ENCODE peak calls at places on chromosomes 11 and 22, in five cellular contexts. One of them, this sample, is unnamed.

GRCh38 chr11:409600-410471 is 5.0 kb downstream of the SIGIRR start:
- DNase-seq in AG04450: no peak
- DNase-seq in kidney epithelial cell: no peak
- DNase-seq in choroid plexus epithelial cell: no peak
- DNase-seq in ascending aorta: no peak
- DNase-seq in this sample: no peak

GRCh38 chr11:13278620-13279486 is 1.3 kb downstream of the BMAL1 start:
- DNase-seq in AG04450: no peak
- DNase-seq in kidney epithelial cell: no peak
- DNase-seq in choroid plexus epithelial cell: no peak
- DNase-seq in ascending aorta: no peak
- DNase-seq in this sample: no peak

GRCh38 chr22:43848366-43849171 is 13.7 kb downstream of the SULT4A1 start:
- DNase-seq in AG04450: no peak
- DNase-seq in kidney epithelial cell: no peak
- DNase-seq in choroid plexus epithelial cell: peak
- DNase-seq in ascending aorta: peak
- DNase-seq in this sample: no peak

GRCh38 chr22:27913162-27913741 is 5.8 kb downstream of the PITPNB start:
- DNase-seq in AG04450: no peak
- DNase-seq in kidney epithelial cell: no peak
- DNase-seq in choroid plexus epithelial cell: peak
- DNase-seq in ascending aorta: no peak
- DNase-seq in this sample: no peak

GRCh38 chr11:63687845-63688244 is 6.5 kb downstream of the RTN3 start:
- DNase-seq in AG04450: no peak
- DNase-seq in kidney epithelial cell: no peak
- DNase-seq in choroid plexus epithelial cell: no peak
- DNase-seq in ascending aorta: no peak
- DNase-seq in this sample: no peak

GRCh38 chr11:47980907-47981621 is 705 bp downstream of the PTPRJ start:
- DNase-seq in AG04450: no peak
- DNase-seq in kidney epithelial cell: no peak
- DNase-seq in choroid plexus epithelial cell: peak
- DNase-seq in ascending aorta: peak
- DNase-seq in this sample: no peak

GRCh38 chr11:117970400-117971024 is 15.7 kb upstream of the IL10RA start:
- DNase-seq in AG04450: no peak
- DNase-seq in kidney epithelial cell: no peak
- DNase-seq in choroid plexus epithelial cell: no peak
- DNase-seq in ascending aorta: no peak
- DNase-seq in this sample: no peak

GRCh38 chr11:102615894-102616432 is 9.2 kb downstream of the MMP20 start:
- DNase-seq in AG04450: no peak
- DNase-seq in kidney epithelial cell: no peak
- DNase-seq in choroid plexus epithelial cell: no peak
- DNase-seq in ascending aorta: no peak
- DNase-seq in this sample: no peak

GRCh38 chr22:22894740-22895731 is 7.4 kb downstream of the IGLL5 start:
- DNase-seq in AG04450: no peak
- DNase-seq in kidney epithelial cell: no peak
- DNase-seq in choroid plexus epithelial cell: no peak
- DNase-seq in ascending aorta: no peak
- DNase-seq in this sample: no peak

GRCh38 chr22:35386670-35387288 is 5.9 kb downstream of the HMOX1 start:
- DNase-seq in AG04450: no peak
- DNase-seq in kidney epithelial cell: no peak
- DNase-seq in choroid plexus epithelial cell: no peak
- DNase-seq in ascending aorta: no peak
- DNase-seq in this sample: no peak

GRCh38 chr11:17298302-17298701 is 21.8 kb downstream of the NUCB2 start:
- DNase-seq in AG04450: no peak
- DNase-seq in kidney epithelial cell: no peak
- DNase-seq in choroid plexus epithelial cell: no peak
- DNase-seq in ascending aorta: no peak
- DNase-seq in this sample: no peak

GRCh38 chr22:50220603-50221409 is 20.0 kb downstream of the SELENOO start:
- DNase-seq in AG04450: no peak
- DNase-seq in kidney epithelial cell: no peak
- DNase-seq in choroid plexus epithelial cell: no peak
- DNase-seq in ascending aorta: no peak
- DNase-seq in this sample: no peak

GRCh38 chr22:50222508-50222907 is 21.7 kb downstream of the SELENOO start:
- DNase-seq in AG04450: no peak
- DNase-seq in kidney epithelial cell: no peak
- DNase-seq in choroid plexus epithelial cell: no peak
- DNase-seq in ascending aorta: no peak
- DNase-seq in this sample: no peak

GRCh38 chr22:50224071-50224470 is 20.8 kb downstream of the TUBGCP6 start:
- DNase-seq in AG04450: no peak
- DNase-seq in kidney epithelial cell: no peak
- DNase-seq in choroid plexus epithelial cell: no peak
- DNase-seq in ascending aorta: no peak
- DNase-seq in this sample: no peak

GRCh38 chr22:50219800-50220602 is 19.2 kb downstream of the SELENOO start:
- DNase-seq in AG04450: no peak
- DNase-seq in kidney epithelial cell: no peak
- DNase-seq in choroid plexus epithelial cell: no peak
- DNase-seq in ascending aorta: no peak
- DNase-seq in this sample: no peak

DNA sequence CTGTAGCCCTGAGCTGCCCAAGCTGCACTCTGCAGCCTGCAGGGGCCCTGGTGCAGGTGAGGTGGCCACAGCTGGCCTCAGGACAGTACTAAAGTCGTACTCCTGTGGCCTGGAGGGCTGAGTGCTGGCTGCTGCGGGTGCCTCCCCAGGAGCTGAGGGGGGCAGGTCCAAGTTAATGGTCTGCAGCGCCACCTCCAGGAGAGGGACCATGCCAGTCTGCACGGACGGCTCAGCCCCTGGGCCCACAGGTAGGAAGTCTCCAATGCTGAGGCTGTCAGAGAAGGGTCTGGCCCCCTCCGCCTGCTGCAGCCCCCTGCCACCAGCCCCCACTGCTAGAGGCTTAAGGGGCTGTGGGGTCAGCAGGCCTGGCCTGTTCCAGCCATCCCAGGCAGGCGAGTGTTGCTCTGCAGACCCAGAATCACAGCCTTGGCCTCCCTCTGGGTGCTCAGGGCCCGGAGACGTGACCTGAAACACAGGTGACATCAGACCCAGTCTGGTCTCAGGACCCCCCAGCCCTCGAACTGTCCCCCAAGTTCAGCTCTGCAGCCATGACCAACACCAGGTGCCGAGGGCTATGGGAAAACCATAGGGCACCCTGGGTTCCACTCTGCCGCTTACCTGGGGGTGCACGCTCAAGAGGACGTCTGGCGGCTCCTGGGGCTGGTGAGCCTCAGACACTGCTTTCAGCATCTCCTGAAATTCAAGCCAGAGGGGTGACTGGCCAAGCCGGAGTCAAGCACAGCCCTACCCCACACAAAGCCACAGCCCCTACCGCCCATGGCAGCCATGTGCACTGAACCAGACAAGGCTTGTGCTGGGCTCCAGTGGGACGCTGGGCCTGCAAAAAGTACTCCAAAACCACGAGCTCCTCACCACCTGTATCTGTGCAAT is 20.8 kb downstream of the SELENOO start:
- DNase-seq in AG04450: no peak
- DNase-seq in kidney epithelial cell: no peak
- DNase-seq in choroid plexus epithelial cell: no peak
- DNase-seq in ascending aorta: no peak
- DNase-seq in this sample: no peak
- TF ChIP-seq CTCF in AG04450: no peak
- TF ChIP-seq CTCF in kidney epithelial cell: no peak
- TF ChIP-seq CTCF in choroid plexus epithelial cell: peak
- TF ChIP-seq CTCF in ascending aorta: no peak
- TF ChIP-seq CTCF in this sample: no peak

GRCh38 chr11:121249039-121249663 is 43.4 kb upstream of the SC5D start:
- DNase-seq in AG04450: no peak
- DNase-seq in kidney epithelial cell: peak
- DNase-seq in choroid plexus epithelial cell: peak
- DNase-seq in ascending aorta: no peak
- DNase-seq in this sample: peak
- H3K4me3 ChIP-seq in AG04450: no peak
- H3K4me3 ChIP-seq in kidney epithelial cell: no peak
- H3K4me3 ChIP-seq in choroid plexus epithelial cell: no peak
- H3K4me3 ChIP-seq in ascending aorta: no peak
- H3K4me3 ChIP-seq in this sample: no peak

GRCh38 chr11:133821776-133822175 is 23.5 kb downstream of the SPATA19 start:
- DNase-seq in AG04450: no peak
- DNase-seq in kidney epithelial cell: no peak
- DNase-seq in choroid plexus epithelial cell: peak
- DNase-seq in ascending aorta: no peak
- DNase-seq in this sample: no peak
- TF ChIP-seq CTCF in AG04450: no peak
- TF ChIP-seq CTCF in kidney epithelial cell: peak
- TF ChIP-seq CTCF in choroid plexus epithelial cell: peak
- TF ChIP-seq CTCF in ascending aorta: no peak
- TF ChIP-seq CTCF in this sample: peak

GRCh38 chr22:37661160-37661924 is 2.8 kb downstream of the PDXP start:
- DNase-seq in AG04450: peak
- DNase-seq in kidney epithelial cell: no peak
- DNase-seq in choroid plexus epithelial cell: peak
- DNase-seq in ascending aorta: no peak
- DNase-seq in this sample: no peak
- H3K4me3 ChIP-seq in AG04450: peak
- H3K4me3 ChIP-seq in kidney epithelial cell: no peak
- H3K4me3 ChIP-seq in choroid plexus epithelial cell: no peak
- H3K4me3 ChIP-seq in ascending aorta: no peak
- H3K4me3 ChIP-seq in this sample: no peak

DNA sequence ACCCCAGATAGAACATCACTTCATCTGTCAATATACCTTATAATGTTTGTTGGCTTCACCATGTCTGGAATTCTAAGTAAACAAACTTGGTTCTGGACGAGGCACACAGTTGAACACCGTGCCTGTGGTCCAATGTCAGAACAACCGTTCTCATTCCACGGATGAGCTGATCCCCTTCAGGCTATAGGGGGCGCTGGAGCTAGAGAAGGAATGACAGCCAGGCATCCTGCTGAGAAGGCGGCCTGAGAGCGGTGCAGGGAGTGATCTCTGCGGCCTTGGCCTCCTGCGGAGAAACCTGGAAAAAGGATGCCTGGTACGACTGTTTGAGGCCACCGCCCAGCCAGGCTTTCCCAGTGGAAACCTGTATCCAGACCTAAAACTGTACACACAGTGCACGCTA is 48.7 kb downstream of the FDX1 start:
- DNase-seq in AG04450: no peak
- DNase-seq in kidney epithelial cell: no peak
- DNase-seq in choroid plexus epithelial cell: peak
- DNase-seq in ascending aorta: no peak
- DNase-seq in this sample: no peak
- TF ChIP-seq CTCF in AG04450: no peak
- TF ChIP-seq CTCF in kidney epithelial cell: no peak
- TF ChIP-seq CTCF in choroid plexus epithelial cell: peak
- TF ChIP-seq CTCF in ascending aorta: no peak
- TF ChIP-seq CTCF in this sample: peak

GRCh38 chr11:86193297-86194095 is 51.1 kb upstream of the EED start:
- DNase-seq in AG04450: peak
- DNase-seq in kidney epithelial cell: peak
- DNase-seq in choroid plexus epithelial cell: peak
- DNase-seq in ascending aorta: peak
- DNase-seq in this sample: no peak
- H3K4me3 ChIP-seq in AG04450: no peak
- H3K4me3 ChIP-seq in kidney epithelial cell: no peak
- H3K4me3 ChIP-seq in choroid plexus epithelial cell: peak
- H3K4me3 ChIP-seq in ascending aorta: peak
- H3K4me3 ChIP-seq in this sample: peak

DNA sequence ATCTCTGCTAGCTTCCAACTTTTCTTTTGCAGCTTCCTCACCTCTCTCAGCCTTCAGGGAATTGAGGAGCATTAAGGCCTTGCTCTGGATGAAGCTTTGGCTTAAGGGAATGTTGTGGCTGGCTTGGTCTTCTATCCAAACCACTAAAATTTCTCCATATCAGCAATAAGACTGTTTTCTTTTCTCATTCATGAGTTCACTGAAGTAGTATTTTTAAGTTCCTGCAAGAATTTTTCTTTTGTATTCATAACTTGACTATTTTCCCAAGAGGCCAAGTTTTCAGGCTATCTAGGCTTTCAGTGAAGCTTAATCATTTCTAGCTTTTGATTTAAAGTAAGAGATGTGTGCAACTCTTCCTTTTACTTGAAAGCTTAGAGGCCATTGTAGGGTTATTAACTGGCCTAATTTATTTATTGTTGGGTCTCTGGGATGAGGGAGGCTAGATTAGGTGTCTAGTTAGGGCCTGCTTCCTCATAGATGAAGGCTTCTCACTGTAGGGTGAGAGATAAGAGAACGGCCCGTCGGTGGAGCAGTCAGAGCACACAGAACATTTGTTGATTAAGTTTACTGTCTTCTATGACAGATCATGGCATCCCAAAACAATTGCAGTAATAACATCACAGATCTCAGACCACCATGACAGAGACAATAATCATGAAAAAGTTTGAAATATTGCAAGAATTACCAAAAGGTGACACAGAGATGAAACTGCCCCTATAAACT is 33.2 kb downstream of the CSF2RB start:
- DNase-seq in AG04450: no peak
- DNase-seq in kidney epithelial cell: no peak
- DNase-seq in choroid plexus epithelial cell: peak
- DNase-seq in ascending aorta: no peak
- DNase-seq in this sample: no peak
- TF ChIP-seq CTCF in AG04450: no peak
- TF ChIP-seq CTCF in kidney epithelial cell: no peak
- TF ChIP-seq CTCF in choroid plexus epithelial cell: peak
- TF ChIP-seq CTCF in ascending aorta: no peak
- TF ChIP-seq CTCF in this sample: no peak

DNA sequence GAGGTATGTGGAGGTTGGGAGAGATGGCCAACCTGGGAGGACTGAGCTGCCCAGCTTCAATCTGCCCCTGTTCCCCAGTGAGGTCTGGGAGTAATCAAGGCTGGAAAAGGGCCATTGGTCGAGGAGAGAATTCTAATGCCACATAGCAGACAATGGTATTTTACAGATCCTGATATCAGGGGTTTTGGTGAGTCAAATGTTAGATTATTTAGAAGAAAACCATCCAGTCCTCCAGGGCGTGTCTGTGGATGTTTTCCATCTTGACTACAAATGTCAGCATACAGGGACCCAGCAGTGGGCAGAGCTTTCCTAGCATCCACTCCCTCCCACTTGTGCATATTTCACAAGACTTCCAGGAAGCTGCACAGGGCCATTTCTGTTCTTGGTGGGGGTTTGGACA is 107.9 kb downstream of the SCN3B start:
- DNase-seq in AG04450: no peak
- DNase-seq in kidney epithelial cell: no peak
- DNase-seq in choroid plexus epithelial cell: no peak
- DNase-seq in ascending aorta: no peak
- DNase-seq in this sample: no peak
- H3K4me3 ChIP-seq in AG04450: no peak
- H3K4me3 ChIP-seq in kidney epithelial cell: no peak
- H3K4me3 ChIP-seq in choroid plexus epithelial cell: no peak
- H3K4me3 ChIP-seq in ascending aorta: no peak
- H3K4me3 ChIP-seq in this sample: no peak

DNA sequence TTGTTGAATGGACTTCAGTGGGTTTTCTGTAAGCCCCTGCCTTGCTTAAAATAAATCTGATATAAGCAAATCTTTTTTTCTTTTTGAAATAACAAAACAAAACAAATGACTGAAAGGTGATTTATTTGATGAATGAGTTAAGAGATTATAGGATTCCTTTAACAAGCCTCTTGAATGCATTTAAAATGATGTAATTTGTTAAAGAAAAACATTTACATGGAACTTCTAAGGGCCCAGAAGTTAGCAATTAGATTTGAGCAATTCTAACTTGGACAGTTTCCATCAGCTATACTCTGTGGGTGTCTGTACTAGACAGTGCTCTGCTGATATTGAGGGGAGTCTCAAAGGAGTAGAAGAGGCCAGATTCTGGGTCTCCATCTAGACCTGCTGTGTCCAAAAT is 143.5 kb upstream of the RAG2 start:
- DNase-seq in AG04450: no peak
- DNase-seq in kidney epithelial cell: no peak
- DNase-seq in choroid plexus epithelial cell: no peak
- DNase-seq in ascending aorta: no peak
- DNase-seq in this sample: no peak
- TF ChIP-seq CTCF in AG04450: no peak
- TF ChIP-seq CTCF in kidney epithelial cell: no peak
- TF ChIP-seq CTCF in choroid plexus epithelial cell: no peak
- TF ChIP-seq CTCF in ascending aorta: no peak
- TF ChIP-seq CTCF in this sample: no peak

This sample was measured in epithelial cell of proximal tubule.